ENCODE peak calls at places on chromosome 18, in seven cellular contexts. Z is neuronal stem cell, N is GDM1, X is M059J, O is NCI-H82, Y is HAP-1, I is T-helper 9 cell. U is an unnamed sample.

GRCh38 chr18:68779169-68779568 is 18.7 kb upstream of the CCDC102B start:
- DNase-seq in Z (no peak), N (no peak), X (peak), O (no peak), Y (no peak), I (no peak), U (no peak)

GRCh38 chr18:58541137-58541788 is 87.6 kb downstream of the ALPK2 start:
- DNase-seq in Z (no peak), N (no peak), X (peak), O (peak), Y (peak), I (peak), U (no peak)

GRCh38 chr18:75314117-75314516 is 103.5 kb downstream of the TSHZ1 start:
- DNase-seq in Z (no peak), N (no peak), X (peak), O (peak), Y (no peak), I (no peak), U (no peak)

GRCh38 chr18:60549338-60549960 is 176.9 kb upstream of the MC4R start:
- DNase-seq in Z (peak), N (no peak), X (peak), O (peak), Y (peak), I (no peak), U (peak)

GRCh38 chr18:40577255-40577654 is 1377.8 kb upstream of the PIK3C3 start:
- DNase-seq in Z (no peak), N (no peak), X (peak), O (peak), Y (no peak), I (no peak), U (no peak)

GRCh38 chr18:73962251-73962650 is 185.4 kb downstream of the FBXO15 start:
- DNase-seq in Z (no peak), N (no peak), X (peak), O (no peak), Y (no peak), I (no peak), U (no peak)

GRCh38 chr18:55100817-55101457 is 141.7 kb upstream of the CCDC68 start:
- DNase-seq in Z (no peak), N (no peak), X (peak), O (no peak), Y (no peak), I (no peak), U (no peak)

GRCh38 chr18:58313491-58314032 is 269.5 kb downstream of the NEDD4L start:
- DNase-seq in Z (no peak), N (no peak), X (peak), O (no peak), Y (no peak), I (no peak), U (no peak)

GRCh38 chr18:26685438-26686173 is 137.3 kb upstream of the KCTD1 start:
- DNase-seq in Z (peak), N (no peak), X (peak), O (no peak), Y (peak), I (no peak), U (no peak)

GRCh38 chr18:58362027-58362575 is 266.8 kb downstream of the ALPK2 start:
- DNase-seq in Z (no peak), N (no peak), X (peak), O (no peak), Y (no peak), I (no peak), U (no peak)

GRCh38 chr18:57581301-57581934 is 5.1 kb downstream of the FECH start:
- DNase-seq in Z (no peak), N (peak), X (no peak), O (no peak), Y (no peak), I (no peak), U (no peak)

GRCh38 chr18:10057808-10058791 is 144.3 kb downstream of the VAPA start:
- DNase-seq in Z (no peak), N (no peak), X (peak), O (no peak), Y (no peak), I (no peak), U (no peak)

GRCh38 chr18:3360211-3360610 is 89.8 kb upstream of the TGIF1 start:
- DNase-seq in Z (peak), N (no peak), X (no peak), O (no peak), Y (no peak), I (no peak), U (no peak)

GRCh38 chr18:75694292-75694691 is 266.8 kb upstream of the SMIM21 start:
- DNase-seq in Z (no peak), N (no peak), X (no peak), O (no peak), Y (no peak), I (no peak), U (peak)

GRCh38 chr18:48743046-48743445 is 204.2 kb downstream of the CTIF start:
- DNase-seq in Z (no peak), N (no peak), X (no peak), O (no peak), Y (no peak), I (no peak), U (no peak)

GRCh38 chr18:79523221-79523737 is 127.5 kb downstream of the NFATC1 start:
- DNase-seq in Z (no peak), N (no peak), X (no peak), O (no peak), Y (no peak), I (peak), U (no peak)

GRCh38 chr18:57150828-57151227 is 3.9 kb downstream of the BOD1L2 start:
- DNase-seq in Z (peak), N (no peak), X (no peak), O (peak), Y (peak), I (no peak), U (peak)

GRCh38 chr18:13301691-13302469 is 83.3 kb downstream of the LDLRAD4 start:
- DNase-seq in Z (no peak), N (no peak), X (peak), O (no peak), Y (no peak), I (no peak), U (no peak)

GRCh38 chr18:62282188-62282629 is 42.9 kb upstream of the TNFRSF11A start:
- DNase-seq in Z (no peak), N (no peak), X (peak), O (no peak), Y (no peak), I (no peak), U (no peak)

GRCh38 chr18:36366994-36367839 is 69.7 kb downstream of the FHOD3 start:
- DNase-seq in Z (no peak), N (no peak), X (no peak), O (peak), Y (no peak), I (no peak), U (peak)

GRCh38 chr18:79400091-79400590 is 4.4 kb downstream of the NFATC1 start:
- DNase-seq in Z (no peak), N (no peak), X (no peak), O (no peak), Y (no peak), I (peak), U (no peak)

GRCh38 chr18:79779700-79780190 is 18.0 kb upstream of the KCNG2 start:
- DNase-seq in Z (no peak), N (no peak), X (no peak), O (no peak), Y (no peak), I (no peak), U (no peak)

GRCh38 chr18:78716581-78716980 is 263.0 kb upstream of the SALL3 start:
- DNase-seq in Z (no peak), N (no peak), X (no peak), O (no peak), Y (no peak), I (no peak), U (no peak)

GRCh38 chr18:41940506-41941215 is 14.4 kb upstream of the PIK3C3 start:
- DNase-seq in Z (no peak), N (no peak), X (peak), O (no peak), Y (no peak), I (no peak), U (no peak)

GRCh38 chr18:62384610-62385097 is 59.5 kb downstream of the TNFRSF11A start:
- DNase-seq in Z (no peak), N (no peak), X (no peak), O (no peak), Y (no peak), I (no peak), U (no peak)

GRCh38 chr18:55502346-55502710 is 85.7 kb downstream of the TCF4 start:
- DNase-seq in Z (no peak), N (no peak), X (peak), O (no peak), Y (peak), I (no peak), U (no peak)

GRCh38 chr18:63267990-63268721 is 51.4 kb downstream of the BCL2 start:
- DNase-seq in Z (no peak), N (no peak), X (no peak), O (no peak), Y (no peak), I (no peak), U (no peak)

GRCh38 chr18:51068111-51068510 is 38.1 kb downstream of the SMAD4 start:
- DNase-seq in Z (no peak), N (no peak), X (peak), O (no peak), Y (no peak), I (no peak), U (no peak)

GRCh38 chr18:25503567-25504081 is 151.7 kb upstream of the ZNF521 start:
- DNase-seq in Z (peak), N (no peak), X (peak), O (peak), Y (peak), I (no peak), U (peak)

GRCh38 chr18:77165489-77166415 is 33.2 kb upstream of the MBP start:
- DNase-seq in Z (no peak), N (no peak), X (no peak), O (no peak), Y (no peak), I (no peak), U (no peak)

GRCh38 chr18:59200787-59201186 is 19.2 kb upstream of the GRP start:
- DNase-seq in Z (no peak), N (no peak), X (peak), O (peak), Y (no peak), I (no peak), U (no peak)

GRCh38 chr18:47204908-47205522 is 28.9 kb upstream of the IER3IP1 start:
- DNase-seq in Z (no peak), N (peak), X (peak), O (peak), Y (peak), I (peak), U (peak)

GRCh38 chr18:657998-658946 is 819 bp downstream of the TYMS start:
- DNase-seq in Z (peak), N (peak), X (peak), O (peak), Y (peak), I (peak), U (peak)

GRCh38 chr18:48033770-48034650 is 103.6 kb upstream of the SMAD2 start:
- DNase-seq in Z (no peak), N (no peak), X (no peak), O (no peak), Y (no peak), I (no peak), U (no peak)

GRCh38 chr18:31497711-31498449 is at the start of gene DSG2:
- DNase-seq in Z (peak), N (peak), X (peak), O (peak), Y (peak), I (no peak), U (peak)

GRCh38 chr18:6058941-6059340 is 163.6 kb upstream of the TMEM200C start:
- DNase-seq in Z (peak), N (no peak), X (peak), O (no peak), Y (no peak), I (no peak), U (peak)

GRCh38 chr18:49743296-49743567 is 70.1 kb downstream of the ACAA2 start:
- DNase-seq in Z (no peak), N (no peak), X (no peak), O (no peak), Y (no peak), I (no peak), U (no peak)

GRCh38 chr18:48797841-48798255 is 152.9 kb downstream of the SMAD7 start:
- DNase-seq in Z (no peak), N (no peak), X (no peak), O (no peak), Y (no peak), I (no peak), U (no peak)